ENCODE peak calls at places on chromosomes 6 and 20, in five cellular contexts. R is progenitor cell of endocrine pancreas, E is occipital lobe, X is upper lobe of right lung, J is neural crest cell. U is an unnamed sample.

GRCh38 chr6:107618672-107619071 is 128.8 kb downstream of the SOBP start:
- DNase-seq in J (no peak), E (no peak), X (no peak), R (no peak), U (no peak)

GRCh38 chr20:19074828-19075516 is 137.5 kb upstream of the SLC24A3 start:
- DNase-seq in J (no peak), R (no peak), X (no peak), E (no peak), U (no peak)

GRCh38 chr6:10976571-10976970 is 67.5 kb downstream of the ELOVL2 start:
- DNase-seq in X (no peak), J (no peak), R (no peak), E (no peak), U (no peak)

GRCh38 chr6:15017251-15017650 is 228.6 kb upstream of the JARID2 start:
- DNase-seq in E (no peak), J (peak; percentile 6), R (no peak), X (no peak), U (peak; percentile 50)

GRCh38 chr6:2857580-2858337 is 16.1 kb upstream of the SERPINB1 start:
- DNase-seq in J (no peak), X (no peak), R (no peak), E (no peak), U (no peak)

GRCh38 chr20:10581823-10582222 is 92.0 kb downstream of the JAG1 start:
- DNase-seq in E (no peak), X (no peak), J (no peak), R (no peak), U (no peak)

GRCh38 chr6:34938268-34938667 is 49.2 kb downstream of the ANKS1A start:
- DNase-seq in R (no peak), E (no peak), X (no peak), J (no peak), U (no peak)

GRCh38 chr6:2938632-2939083 is 32.7 kb downstream of the SERPINB6 start:
- DNase-seq in E (no peak), X (no peak), J (no peak), R (no peak), U (peak; percentile 30)